ENCODE peak calls at places on chromosomes 4 and X, in ten cellular contexts. R is suprapubic skin; E is fibroblast of gingiva; L is choroid plexus epithelial cell; T is activated T-cell treated with anti-CD3 and anti-CD28 coated beads, Interleukin-2, amount 50 U/mL, for 4 hours; J is activated CD4-positive, alpha-beta T cell treated with anti-CD3 and anti-CD28 coated beads, Interleukin-2, amount 10 ng/mL, durations not matched to agents 7 days and 5 days; A is HS-5; C is psoas muscle; I is endodermal cell; Z is Daoy. M is an unnamed sample.

GRCh38 chr4:69714086-69714485 is 46.3 kb downstream of the SULT1B1 start:
- DNase-seq in J (no peak), T (no peak), Z (no peak), E (no peak), A (no peak), C (no peak), I (no peak), L (no peak), R (no peak), M (no peak)

GRCh38 chr4:151415978-151416377 is 7.0 kb downstream of the FHIP1A start:
- DNase-seq in L (peak), J (no peak), I (no peak), E (peak), A (no peak), C (no peak), T (no peak), R (no peak), Z (peak), M (no peak)

GRCh38 chrX:78997870-78998558 is 52.8 kb downstream of the P2RY10 start:
- DNase-seq in L (no peak), T (no peak), A (no peak), C (no peak), R (no peak), E (no peak), Z (no peak), I (peak), J (no peak), M (no peak)

GRCh38 chr4:1030559-1030958 is 19.1 kb downstream of the FGFRL1 start:
- DNase-seq in A (no peak), E (no peak), C (no peak), L (no peak), J (no peak), T (no peak), R (no peak), I (no peak), Z (no peak), M (no peak)

GRCh38 chr4:56976878-56977320 is 507 bp downstream of the NOA1 start:
- DNase-seq in L (peak), E (no peak), A (no peak), Z (peak), R (no peak), I (peak), J (peak), T (peak), C (no peak), M (peak)

GRCh38 chr4:38161208-38162113 is 201.3 kb downstream of the PTTG2 start:
- DNase-seq in J (no peak), T (no peak), I (no peak), R (no peak), E (peak), C (no peak), Z (no peak), A (no peak), L (no peak), M (no peak)

GRCh38 chrX:108437789-108438623 is at the start of gene COL4A6:
- DNase-seq in I (peak), E (no peak), A (no peak), C (no peak), Z (peak), J (no peak), R (no peak), T (no peak), L (no peak), M (no peak)

GRCh38 chr4:78056265-78057129 is 626 bp upstream of the FRAS1 start:
- DNase-seq in R (peak), I (peak), A (peak), T (no peak), J (peak), Z (peak), E (peak), C (peak), L (peak), M (peak)

GRCh38 chr4:168696828-168697227 is 200.0 kb downstream of the PALLD start:
- DNase-seq in E (no peak), C (no peak), Z (no peak), J (no peak), I (no peak), T (no peak), R (no peak), A (no peak), L (no peak), M (no peak)

GRCh38 chr4:150348079-150348478 is 233.9 kb upstream of the MAB21L2 start:
- DNase-seq in E (peak), L (peak), J (no peak), C (no peak), I (no peak), T (no peak), Z (peak), R (no peak), A (peak), M (no peak)

GRCh38 chr4:65302145-65302544 is 368.1 kb downstream of the EPHA5 start:
- DNase-seq in A (no peak), C (no peak), J (no peak), E (no peak), T (no peak), Z (no peak), L (no peak), I (no peak), R (no peak), M (no peak)

GRCh38 chrX:9677098-9677739 is 88.4 kb downstream of the GPR143 start:
- DNase-seq in T (no peak), J (peak), E (no peak), C (no peak), L (peak), I (no peak), Z (no peak), R (no peak), A (no peak), M (no peak)

GRCh38 chrX:97315939-97316338 is 432.2 kb downstream of the RPA4 start:
- DNase-seq in Z (peak), J (no peak), T (no peak), A (no peak), C (no peak), L (no peak), I (peak), R (no peak), E (no peak), M (no peak)

GRCh38 chrX:105120460-105120859 is 100.0 kb downstream of the TEX13A start:
- DNase-seq in J (no peak), E (no peak), R (no peak), I (no peak), A (no peak), Z (no peak), T (no peak), C (no peak), L (no peak), M (no peak)